ENCODE peak calls at places on chromosome 6, in eight cellular contexts. F is transverse colon, A is tibial artery, J is endothelial cell of umbilical vein, G is HCT116, K is cardiac muscle cell, E is stomach, V is IMR-90. W is an unnamed sample.

GRCh38 chr6:128463942-128464341 is 56.5 kb downstream of the PTPRK start:
- DNase-seq in F (no peak), A (no peak), J (peak; percentile 35), G (no peak), K (peak; percentile 53), E (no peak), V (peak; percentile 29), W (no peak)

GRCh38 chr6:119672725-119673124 is 323.2 kb upstream of the MAN1A1 start:
- DNase-seq in F (no peak), A (no peak), J (no peak), G (no peak), K (no peak), E (no peak), V (no peak), W (no peak)

GRCh38 chr6:28218312-28219248 is 6.5 kb upstream of the ZSCAN9 start:
- DNase-seq in F (peak; percentile 78), A (peak; percentile 62), J (peak; percentile 59), G (no peak), K (peak; percentile 78), E (peak; percentile 72), V (peak; percentile 61), W (peak; percentile 58)

GRCh38 chr6:51554029-51554428 is 533.4 kb downstream of the PKHD1 start:
- DNase-seq in F (no peak), A (no peak), J (no peak), G (no peak), K (no peak), E (no peak), V (no peak), W (no peak)

GRCh38 chr6:68559716-68560115 is 75.4 kb upstream of the ADGRB3 start:
- DNase-seq in F (no peak), A (no peak), J (no peak), G (no peak), K (no peak), E (no peak), V (no peak), W (no peak)

GRCh38 chr6:109308018-109308492 is 74.2 kb downstream of the CD164 start:
- DNase-seq in F (peak; percentile 74), A (peak; percentile 90), J (no peak), G (no peak), K (peak; percentile 85), E (peak; percentile 65), V (peak; percentile 63), W (peak; percentile 73)

GRCh38 chr6:509676-510075 is 118.1 kb downstream of the IRF4 start:
- DNase-seq in F (no peak), A (no peak), J (peak; percentile 24), G (no peak), K (no peak), E (no peak), V (no peak), W (no peak)

GRCh38 chr6:31769684-31770371 is 7.3 kb downstream of the VWA7 start:
- DNase-seq in F (peak; percentile 94), A (peak; percentile 51), J (peak; percentile 66), G (peak; percentile 42), K (peak; percentile 60), E (peak; percentile 89), V (peak; percentile 31), W (peak; percentile 51)

GRCh38 chr6:156617376-156617775 is 159.8 kb upstream of the ARID1B start:
- DNase-seq in F (peak; percentile 82), A (no peak), J (peak; percentile 32), G (no peak), K (peak; percentile 81), E (peak; percentile 43), V (no peak), W (no peak)

GRCh38 chr6:95286874-95287273 is 290.5 kb upstream of the MANEA start:
- DNase-seq in F (no peak), A (no peak), J (no peak), G (no peak), K (no peak), E (no peak), V (no peak), W (no peak)

GRCh38 chr6:37174515-37175331 is 4.8 kb downstream of the PIM1 start:
- DNase-seq in F (no peak), A (no peak), J (no peak), G (no peak), K (no peak), E (no peak), V (no peak), W (no peak)

GRCh38 chr6:37171970-37172812 is 2.2 kb downstream of the PIM1 start:
- DNase-seq in F (peak; percentile 94), A (peak; percentile 94), J (peak; percentile 89), G (peak; percentile 86), K (peak; percentile 93), E (peak; percentile 94), V (peak; percentile 94), W (peak; percentile 89)

GRCh38 chr6:37174196-37174514 is 4.2 kb downstream of the PIM1 start:
- DNase-seq in F (no peak), A (no peak), J (no peak), G (no peak), K (no peak), E (no peak), V (no peak), W (no peak)

GRCh38 chr6:37173573-37174195 is 3.7 kb downstream of the PIM1 start:
- DNase-seq in F (no peak), A (no peak), J (no peak), G (no peak), K (peak; percentile 46), E (no peak), V (no peak), W (no peak)

GRCh38 chr6:37172991-37173572 is 3.1 kb downstream of the PIM1 start:
- DNase-seq in F (no peak), A (no peak), J (no peak), G (no peak), K (no peak), E (no peak), V (no peak), W (no peak)
- H3K4me3 ChIP-seq in F (no peak overlapping the region), A (peak overlapping the region; percentile 89), J (no peak overlapping the region), G (no peak overlapping the region), K (no peak overlapping the region), E (peak overlapping the region; percentile 89), V (no peak overlapping the region), W (no peak overlapping the region)

GRCh38 chr6:154738561-154738961 is 5.3 kb downstream of the SCAF8 start:
- DNase-seq in F (no peak), A (no peak), J (peak; percentile 86), G (no peak), K (peak; percentile 28), E (no peak), V (peak; percentile 16), W (no peak)

GRCh38 chr6:154732824-154733609 is at the start of gene SCAF8:
- DNase-seq in F (peak; percentile 85), A (peak; percentile 65), J (peak; percentile 81), G (peak; percentile 53), K (peak; percentile 89), E (peak; percentile 87), V (peak; percentile 69), W (peak; percentile 59)

GRCh38 chr6:154737424-154737823 is 4.2 kb downstream of the SCAF8 start:
- DNase-seq in F (no peak), A (no peak), J (no peak), G (no peak), K (no peak), E (no peak), V (no peak), W (no peak)

GRCh38 chr6:154733610-154734379 is 579 bp downstream of the SCAF8 start:
- DNase-seq in F (peak; percentile 96), A (peak; percentile 96), J (peak; percentile 98), G (peak; percentile 95), K (peak; percentile 98), E (peak; percentile 97), V (peak; percentile 97), W (peak; percentile 98)

GRCh38 chr6:154736613-154737259 is 3.5 kb downstream of the SCAF8 start:
- DNase-seq in F (no peak), A (no peak), J (no peak), G (no peak), K (no peak), E (no peak), V (no peak), W (no peak)
- H3K4me1 ChIP-seq in F (peaks cover 62% of the 10 kb centered on the region), A (peaks cover 61% of the 10 kb centered on the region), J (peaks cover 37% of the 10 kb centered on the region), G (peaks cover 3% of the 10 kb centered on the region), K (peaks cover 17% of the 10 kb centered on the region), E (peaks cover 48% of the 10 kb centered on the region), V (peaks cover 2% of the 10 kb centered on the region), W (peaks cover 75% of the 10 kb centered on the region)

GRCh38 chr6:110326609-110327008 is 31.5 kb downstream of the METTL24 start:
- DNase-seq in F (no peak), A (no peak), J (no peak), G (no peak), K (no peak), E (no peak), V (no peak), W (no peak)
- TF ChIP-seq CTCF in F (no peak), A (no peak), J (no peak), G (no peak), K (no peak), E (no peak), V (no peak), W (no peak)

DNA sequence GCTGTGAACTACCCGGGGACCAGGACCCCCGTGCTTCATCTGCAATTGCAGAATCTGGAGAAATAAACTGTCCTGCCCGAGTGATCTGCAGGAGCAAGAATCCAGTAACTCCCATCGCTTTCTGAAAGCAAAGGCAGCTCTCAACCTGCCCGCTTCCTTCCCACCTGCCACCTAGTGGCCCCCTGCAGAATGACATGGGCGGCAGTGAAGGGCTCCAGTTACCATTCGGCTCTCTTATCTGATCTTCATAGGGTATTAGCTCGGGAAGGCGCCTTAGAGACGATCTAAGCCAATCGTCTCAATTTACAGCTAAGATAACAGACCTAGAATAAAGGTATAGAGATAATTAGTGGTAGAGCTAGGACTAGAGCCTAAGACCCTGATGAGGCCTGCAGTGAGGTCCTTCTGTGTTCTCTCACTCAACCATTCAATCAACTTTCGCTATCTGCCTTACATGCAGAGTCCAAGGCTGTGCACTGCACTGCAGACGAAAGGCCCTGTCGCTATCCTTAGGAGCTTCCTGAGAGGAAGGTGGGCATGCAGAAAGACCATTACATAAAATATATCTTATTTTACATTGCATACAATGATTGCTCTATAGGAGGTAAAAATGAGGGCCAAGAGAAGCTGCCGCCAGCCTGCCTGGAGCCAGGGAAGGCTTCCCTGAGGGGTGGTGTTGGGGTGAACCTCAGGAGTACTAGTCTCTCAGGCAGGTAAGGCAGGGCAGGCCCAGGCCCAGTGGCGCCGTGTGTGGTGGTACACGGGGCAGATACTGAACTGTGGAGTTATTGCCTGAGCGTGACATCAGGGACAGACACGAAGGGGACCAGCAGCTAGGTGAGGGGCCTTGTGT is 7.1 kb upstream of the PSMG4 start:
- DNase-seq in F (peak; percentile 90), A (peak; percentile 79), J (peak; percentile 79), G (peak; percentile 66), K (peak; percentile 87), E (peak; percentile 89), V (peak; percentile 80), W (peak; percentile 66)
- H3K4me3 ChIP-seq in F (no peak overlapping the region), A (no peak overlapping the region), J (no peak overlapping the region), G (peak overlapping the region; percentile 18), K (no peak overlapping the region), E (no peak overlapping the region), V (no peak overlapping the region), W (peak overlapping the region; percentile 18)

W was measured in gastrocnemius medialis.